ENCODE peak calls at places on chromosome 3, in nine cellular contexts. Y is omental fat pad; U is heart left ventricle; V is kidney epithelial cell; Z is heart right ventricle; L is CD8-positive, alpha-beta T cell; O is DND-41; W is Caco-2; P is astrocyte of the spinal cord. R is an unnamed sample.

GRCh38 chr3:118530350-118530922 is 504.2 kb downstream of the IGSF11 start:
- DNase-seq in V (no peak), W (no peak), O (no peak), U (no peak), Z (no peak), L (no peak), Y (no peak), P (no peak), R (no peak)

GRCh38 chr3:70771426-70772147 is 459.1 kb upstream of the MDFIC2 start:
- DNase-seq in U (no peak), P (peak), Y (no peak), V (no peak), O (no peak), L (no peak), W (no peak), Z (no peak), R (no peak)

GRCh38 chr3:133943639-133944131 is 48.0 kb upstream of the RAB6B start:
- DNase-seq in W (no peak), V (peak), O (peak), P (peak), Z (no peak), U (no peak), Y (no peak), L (no peak), R (no peak)

GRCh38 chr3:173652093-173652492 is 254.5 kb downstream of the NLGN1 start:
- DNase-seq in Y (no peak), Z (no peak), U (no peak), P (peak), V (no peak), O (no peak), W (no peak), L (no peak), R (no peak)

GRCh38 chr3:46858456-46858855 is 4.8 kb downstream of the MYL3 start:
- DNase-seq in Y (no peak), O (no peak), P (no peak), V (no peak), W (no peak), L (no peak), U (peak), Z (peak), R (no peak)

GRCh38 chr3:55434789-55435188 is 52.3 kb downstream of the WNT5A start:
- DNase-seq in Y (no peak), L (no peak), P (no peak), Z (no peak), W (peak), O (peak), V (no peak), U (no peak), R (no peak)

GRCh38 chr3:123757281-123757940 is 126.7 kb downstream of the MYLK start:
- DNase-seq in O (peak), L (no peak), Z (peak), P (no peak), Y (no peak), V (no peak), U (peak), W (no peak), R (no peak)

GRCh38 chr3:122598556-122598955 is 21.1 kb downstream of the PARP15 start:
- DNase-seq in V (no peak), W (no peak), U (no peak), O (no peak), Y (no peak), P (no peak), L (no peak), Z (no peak), R (no peak)

GRCh38 chr3:62755285-62755684 is 119.9 kb downstream of the CADPS start:
- DNase-seq in V (no peak), O (no peak), U (no peak), P (no peak), W (no peak), L (no peak), Y (no peak), Z (no peak), R (no peak)

GRCh38 chr3:50587806-50588758 is 18.8 kb downstream of the HEMK1 start:
- DNase-seq in Z (no peak), V (no peak), Y (no peak), P (no peak), W (no peak), L (no peak), U (no peak), O (peak), R (no peak)

GRCh38 chr3:172194702-172195392 is 155.5 kb downstream of the FNDC3B start:
- DNase-seq in W (peak), U (no peak), V (peak), P (peak), O (no peak), L (no peak), Z (no peak), Y (no peak), R (no peak)

GRCh38 chr3:146156801-146157310 is 4.1 kb downstream of the PLOD2 start:
- DNase-seq in U (no peak), V (no peak), P (no peak), Y (no peak), L (no peak), O (no peak), Z (no peak), W (no peak), R (no peak)

GRCh38 chr3:163626753-163627152 is 1451.5 kb downstream of the SI start:
- DNase-seq in W (no peak), U (no peak), V (no peak), Y (no peak), P (no peak), Z (no peak), O (no peak), L (no peak), R (no peak)

GRCh38 chr3:163622384-163622783 is 1455.9 kb downstream of the SI start:
- DNase-seq in W (peak), O (no peak), Y (no peak), P (no peak), L (no peak), U (no peak), V (no peak), Z (no peak), R (peak)
- TF ChIP-seq CTCF in W (peak), O (peak), Y (no peak), P (no peak), L (no peak), U (no peak), V (peak), Z (no peak), R (peak)

GRCh38 chr3:150218236-150218635 is 189.9 kb upstream of the TSC22D2 start:
- DNase-seq in W (no peak), O (no peak), Z (no peak), P (peak), L (no peak), Y (no peak), V (no peak), U (no peak), R (no peak)

GRCh38 chr3:150215616-150216015 is 192.5 kb upstream of the TSC22D2 start:
- DNase-seq in P (peak), L (no peak), U (no peak), W (no peak), V (no peak), Z (no peak), Y (no peak), O (no peak), R (no peak)

GRCh38 chr3:150216866-150217600 is 191.1 kb upstream of the TSC22D2 start:
- DNase-seq in P (no peak), V (no peak), L (no peak), W (no peak), U (no peak), O (no peak), Z (no peak), Y (no peak), R (no peak)

GRCh38 chr3:150217691-150218090 is 190.4 kb upstream of the TSC22D2 start:
- DNase-seq in U (no peak), O (no peak), W (no peak), Z (no peak), L (no peak), V (no peak), P (no peak), Y (no peak), R (no peak)

DNA sequence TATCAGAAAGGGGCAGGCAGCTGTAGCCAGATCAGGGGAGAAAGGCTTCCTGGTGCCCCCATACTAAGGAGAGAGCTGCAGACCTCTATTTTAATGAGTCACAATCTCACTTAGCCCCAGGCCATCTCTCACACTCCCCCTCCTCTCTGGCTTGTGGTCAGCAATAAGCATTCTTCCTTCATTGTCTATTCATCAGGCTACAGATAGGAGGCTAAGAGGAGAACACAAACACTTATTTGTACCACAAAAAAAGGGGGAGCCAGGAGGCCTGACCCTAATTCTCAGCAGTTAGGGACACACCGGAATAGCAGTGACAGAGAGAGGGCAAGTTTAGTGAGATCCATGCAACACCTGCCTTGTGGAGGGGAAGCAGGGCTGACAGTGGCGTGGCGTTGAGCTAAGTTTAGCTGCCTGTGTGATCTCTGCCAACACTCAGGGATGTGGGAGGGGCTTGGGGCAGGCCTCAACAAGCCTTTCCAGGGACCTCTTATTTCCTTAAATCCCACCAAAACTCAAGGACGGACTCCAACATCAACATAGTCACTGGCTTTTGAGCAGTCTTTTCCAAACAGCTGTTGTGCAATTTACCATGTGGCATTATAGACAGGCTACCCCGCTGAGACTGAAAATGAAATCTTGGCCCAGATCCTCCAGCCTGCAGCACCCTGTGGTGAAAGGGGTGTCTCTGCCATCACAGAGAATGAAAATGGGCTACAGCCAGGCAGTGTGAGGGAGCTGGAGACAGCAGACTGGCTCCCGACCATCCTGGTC is 191.9 kb upstream of the TSC22D2 start:
- DNase-seq in W (no peak), U (peak), L (no peak), V (no peak), O (no peak), Z (peak), Y (no peak), P (peak), R (peak)
- TF ChIP-seq CTCF in W (no peak), U (no peak), L (no peak), V (peak), O (no peak), Z (no peak), Y (no peak), P (no peak), R (no peak)

GRCh38 chr3:107557743-107558142 is 35.0 kb downstream of the BBX start:
- DNase-seq in V (no peak), U (no peak), L (no peak), P (no peak), W (no peak), Z (no peak), O (no peak), Y (no peak), R (no peak)

GRCh38 chr3:107562979-107563531 is 40.3 kb downstream of the BBX start:
- DNase-seq in W (no peak), L (no peak), O (no peak), P (no peak), Z (no peak), U (no peak), Y (no peak), V (no peak), R (no peak)

GRCh38 chr3:107560166-107560565 is 37.4 kb downstream of the BBX start:
- DNase-seq in P (no peak), W (no peak), Y (no peak), U (no peak), L (no peak), V (no peak), Z (no peak), O (no peak), R (no peak)

DNA sequence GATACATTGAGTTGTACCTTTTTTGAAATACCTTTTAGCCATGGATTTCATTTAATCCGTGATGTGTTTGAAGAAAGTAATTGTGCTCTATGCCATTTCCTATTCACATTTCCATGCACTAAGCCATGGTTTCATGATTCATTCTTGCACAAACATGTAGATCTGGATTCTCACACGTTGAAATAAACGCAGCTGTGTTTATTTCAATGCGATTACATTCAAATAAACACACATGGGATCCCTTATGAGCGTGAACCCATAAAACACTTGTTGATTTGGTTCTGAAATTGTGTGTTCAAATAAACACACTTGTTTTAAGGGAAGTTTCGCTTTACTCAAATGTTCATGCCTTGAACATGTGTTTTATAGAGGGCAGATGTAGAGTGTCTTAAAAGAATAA is 39.2 kb downstream of the BBX start:
- DNase-seq in L (no peak), Z (no peak), U (no peak), Y (no peak), W (no peak), V (no peak), P (no peak), O (no peak), R (no peak)
- TF ChIP-seq CTCF in L (no peak), Z (no peak), U (no peak), Y (no peak), W (no peak), V (no peak), P (no peak), O (no peak), R (no peak)

GRCh38 chr3:20739814-20740213 is 553.8 kb upstream of the SGO1 start:
- DNase-seq in Z (no peak), U (no peak), O (no peak), Y (no peak), V (no peak), L (no peak), P (no peak), W (no peak), R (no peak)
- TF ChIP-seq CTCF in Z (no peak), U (peak), O (no peak), Y (no peak), V (no peak), L (no peak), P (no peak), W (no peak), R (no peak)

GRCh38 chr3:99843590-99844260 is 26.1 kb downstream of the CMSS1 start:
- DNase-seq in L (no peak), Y (no peak), W (no peak), Z (no peak), P (peak), V (no peak), U (peak), O (no peak), R (no peak)
- TF ChIP-seq CTCF in L (peak), Y (no peak), W (no peak), Z (no peak), P (no peak), V (no peak), U (no peak), O (no peak), R (peak)